ENCODE peak calls at places on chromosomes 11 and 22, in ten cellular contexts. I is LNCaP clone FGC, X is fibroblast of lung, R is IMR-90, C is lower leg skin, J is GM12865, K is astrocyte of the spinal cord, A is fibroblast of pulmonary artery, D is coronary artery, P is AG04450. M is an unnamed sample.

GRCh38 chr11:66478823-66479740 is 1.2 kb upstream of the DPP3 start:
- DNase-seq in I (peak), A (peak), R (peak), P (no peak), D (no peak), J (peak), C (no peak), X (peak), K (no peak), M (peak)

GRCh38 chr11:124481365-124482323 is 36.1 kb upstream of the OR8B8 start:
- DNase-seq in I (no peak), C (no peak), K (peak), P (peak), A (peak), J (peak), D (no peak), R (peak), X (peak), M (peak)

GRCh38 chr22:20203142-20204099 is 52.6 kb upstream of the CCDC188 start:
- DNase-seq in A (no peak), P (no peak), R (peak), C (no peak), D (no peak), I (no peak), J (no peak), K (peak), X (peak), M (peak)

GRCh38 chr11:132913295-132913694 is 619.0 kb downstream of the OPCML start:
- DNase-seq in D (no peak), C (no peak), R (no peak), K (no peak), P (no peak), J (no peak), A (no peak), X (no peak), I (no peak), M (no peak)

GRCh38 chr11:121482231-121483129 is 29.7 kb upstream of the SORL1-AS1 start:
- DNase-seq in J (peak), K (no peak), D (no peak), C (no peak), P (no peak), R (no peak), I (no peak), A (peak), X (no peak), M (no peak)

GRCh38 chr22:44063462-44064371 is 39.6 kb downstream of the PARVB start:
- DNase-seq in X (no peak), C (no peak), R (no peak), K (no peak), D (no peak), P (no peak), A (no peak), J (peak), I (no peak), M (no peak)

GRCh38 chr11:57306941-57307598 is 17.7 kb downstream of the TNKS1BP1 start:
- DNase-seq in D (no peak), C (no peak), K (no peak), I (no peak), J (no peak), P (no peak), A (no peak), R (no peak), X (no peak), M (no peak)

GRCh38 chr11:33531743-33532181 is 168.9 kb downstream of the C11orf91 start:
- DNase-seq in A (peak), C (no peak), J (no peak), D (no peak), R (peak), P (peak), K (peak), X (peak), I (no peak), M (peak)

GRCh38 chr11:122523841-122524531 is 131.5 kb upstream of the UBASH3B start:
- DNase-seq in X (peak), A (no peak), C (no peak), R (no peak), K (peak), I (no peak), D (no peak), P (no peak), J (no peak), M (peak)

GRCh38 chr11:32262367-32262766 is 171.5 kb downstream of the RCN1 start:
- DNase-seq in I (no peak), P (no peak), R (no peak), A (no peak), C (no peak), J (no peak), K (no peak), D (no peak), X (no peak), M (no peak)

GRCh38 chr11:35794850-35795249 is 132.3 kb downstream of the TRIM44 start:
- DNase-seq in A (peak), C (no peak), D (no peak), P (peak), I (no peak), K (peak), J (no peak), X (peak), R (peak), M (peak)

GRCh38 chr11:34610324-34611041 is 10.4 kb upstream of the EHF start:
- DNase-seq in R (no peak), P (no peak), A (no peak), X (no peak), K (no peak), I (no peak), D (no peak), J (no peak), C (no peak), M (no peak)

GRCh38 chr11:132590986-132591385 is 941.3 kb downstream of the OPCML start:
- DNase-seq in X (no peak), P (no peak), C (no peak), A (no peak), K (no peak), D (no peak), R (no peak), J (no peak), I (no peak), M (no peak)

GRCh38 chr22:19641254-19641982 is 72.9 kb upstream of the SEPTIN5 start:
- DNase-seq in I (no peak), A (peak), K (no peak), C (no peak), D (peak), P (no peak), X (no peak), R (no peak), J (no peak), M (peak)

GRCh38 chr11:9594267-9595046 is 21.0 kb downstream of the WEE1 start:
- DNase-seq in C (no peak), X (peak), A (no peak), P (no peak), R (peak), J (no peak), D (no peak), I (no peak), K (no peak), M (no peak)

GRCh38 chr22:20520093-20520511 is 12.7 kb downstream of the MED15 start:
- DNase-seq in K (peak), A (peak), P (no peak), R (peak), D (no peak), J (no peak), X (peak), I (no peak), C (no peak), M (peak)

DNA sequence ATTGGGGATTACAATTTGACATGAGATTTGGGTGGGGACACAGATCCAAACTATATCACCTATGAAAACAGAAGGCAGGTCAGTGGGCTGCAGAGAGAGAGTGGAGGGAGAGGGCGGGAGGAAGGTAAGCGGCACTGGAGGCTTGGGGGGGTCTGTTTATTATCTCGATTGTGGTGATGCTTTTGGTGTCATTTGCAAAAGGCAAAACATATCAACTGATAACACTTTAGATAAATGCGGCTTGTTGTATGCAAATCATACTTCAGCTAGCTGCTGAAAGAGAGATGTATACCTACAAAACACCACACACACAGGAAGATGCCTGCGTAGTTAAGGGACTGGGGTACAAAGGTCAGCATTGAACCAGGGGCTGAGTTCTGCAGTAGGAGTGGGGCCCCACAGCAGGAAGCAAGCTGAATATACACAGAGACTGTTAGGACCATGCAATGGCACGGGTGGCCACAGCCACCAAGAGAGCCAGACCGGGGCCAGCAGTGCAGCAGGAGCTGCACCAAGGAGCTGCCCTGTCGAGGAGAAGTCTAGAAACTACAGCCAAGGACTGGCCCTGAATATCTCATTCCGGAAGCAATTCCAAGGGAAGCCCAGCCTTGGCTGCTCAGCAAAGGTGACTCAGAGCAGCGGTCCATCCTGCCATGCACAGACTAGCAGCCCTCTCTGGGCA is 23.8 kb upstream of the TOLLIP start:
- DNase-seq in K (no peak), X (no peak), D (no peak), P (no peak), C (no peak), I (no peak), R (no peak), A (no peak), J (no peak), M (no peak)
- TF ChIP-seq CTCF in K (no peak), X (no peak), D (no peak), P (no peak), C (no peak), I (no peak), R (no peak), A (no peak), J (no peak), M (no peak)

GRCh38 chr11:64090811-64091516 is 55.2 kb downstream of the FLRT1 start:
- DNase-seq in X (no peak), C (no peak), R (peak), J (no peak), K (peak), P (no peak), I (no peak), D (no peak), A (peak), M (peak)
- TF ChIP-seq CTCF in X (no peak), C (no peak), R (no peak), J (no peak), K (no peak), P (no peak), I (no peak), D (no peak), A (no peak), M (peak)

GRCh38 chr11:77637345-77638165 is at the start of gene CLNS1A:
- DNase-seq in A (peak), X (peak), I (peak), P (peak), D (peak), K (peak), J (peak), R (peak), C (peak), M (peak)
- TF ChIP-seq CTCF in A (no peak), X (no peak), I (no peak), P (no peak), D (no peak), K (no peak), J (no peak), R (no peak), C (no peak), M (peak)

GRCh38 chr11:131422491-131422890 is 52.1 kb downstream of the NTM start:
- DNase-seq in A (no peak), R (no peak), C (no peak), D (no peak), I (no peak), K (no peak), X (peak), J (no peak), P (no peak), M (no peak)

GRCh38 chr11:131428853-131429252 is 58.4 kb downstream of the NTM start:
- DNase-seq in K (no peak), J (no peak), P (no peak), X (no peak), C (no peak), R (no peak), A (no peak), I (no peak), D (no peak), M (no peak)

GRCh38 chr11:131421066-131421855 is 50.8 kb downstream of the NTM start:
- DNase-seq in J (no peak), K (no peak), P (no peak), C (no peak), D (no peak), X (no peak), I (no peak), A (no peak), R (no peak), M (no peak)

GRCh38 chr11:131423715-131424114 is 53.3 kb downstream of the NTM start:
- DNase-seq in R (peak), X (peak), I (no peak), A (no peak), J (no peak), P (no peak), K (no peak), D (no peak), C (peak), M (no peak)

GRCh38 chr11:131425285-131425684 is 54.9 kb downstream of the NTM start:
- DNase-seq in K (no peak), I (no peak), X (no peak), J (no peak), P (no peak), C (no peak), D (no peak), R (no peak), A (no peak), M (no peak)
- TF ChIP-seq CTCF in K (no peak), I (no peak), X (no peak), J (no peak), P (no peak), C (no peak), D (no peak), R (no peak), A (no peak), M (no peak)

GRCh38 chr22:24421428-24421931 is 5.9 kb upstream of the ADORA2A start:
- DNase-seq in R (no peak), K (no peak), C (no peak), P (no peak), I (no peak), J (peak), X (no peak), A (no peak), D (no peak), M (no peak)
- TF ChIP-seq CTCF in R (no peak), K (peak), C (no peak), P (peak), I (peak), J (peak), X (no peak), A (no peak), D (no peak), M (peak)

M was measured in choroid plexus epithelial cell.